ENCODE peak calls at places on chromosomes 2 and 18, in nine cellular contexts. Z is left lung; D is body of pancreas; F is effector memory CD4-positive, alpha-beta T cell; C is prostate gland; B is neural progenitor cell; H is breast epithelium; Q is GM23338; A is astrocyte. S is an unnamed sample.

GRCh38 chr2:128555433-128555832 is 236.8 kb upstream of the HS6ST1 start:
- DNase-seq in H (no peak), F (no peak), Z (no peak), C (no peak), Q (no peak), B (no peak), D (no peak), A (no peak), S (no peak)

GRCh38 chr2:161625314-161625919 is 1.2 kb downstream of the SLC4A10 start:
- DNase-seq in D (no peak), Q (peak), A (no peak), F (no peak), Z (no peak), C (no peak), B (peak), H (no peak), S (no peak)

GRCh38 chr18:12121175-12122095 is 27.8 kb downstream of the ANKRD62 start:
- DNase-seq in H (no peak), F (no peak), Z (no peak), C (no peak), B (peak), Q (peak), A (no peak), D (peak), S (no peak)

GRCh38 chr2:231688616-231689508 is 19.5 kb upstream of the PTMA start:
- DNase-seq in F (no peak), D (no peak), C (no peak), H (no peak), A (no peak), B (peak), Z (no peak), Q (no peak), S (no peak)

GRCh38 chr2:74922592-74923227 is 35.7 kb upstream of the POLE4 start:
- DNase-seq in B (no peak), F (no peak), D (no peak), H (no peak), Q (no peak), A (no peak), C (no peak), Z (no peak), S (no peak)

GRCh38 chr2:172861632-172862031 is 126.0 kb downstream of the RAPGEF4 start:
- DNase-seq in C (no peak), D (no peak), H (no peak), B (no peak), Z (no peak), A (no peak), Q (no peak), F (no peak), S (no peak)

GRCh38 chr18:44725300-44726096 is 44.8 kb downstream of the SETBP1 start:
- DNase-seq in D (peak), F (peak), B (no peak), Z (no peak), H (no peak), Q (no peak), A (peak), C (no peak), S (peak)

GRCh38 chr2:129737660-129738527 is 241.6 kb upstream of the RAB6C start:
- DNase-seq in Q (no peak), Z (no peak), C (no peak), D (no peak), F (no peak), H (no peak), A (no peak), B (no peak), S (no peak)

GRCh38 chr18:32333781-32334180 is 136.9 kb downstream of the GAREM1 start:
- DNase-seq in F (no peak), H (no peak), B (peak), A (no peak), Q (no peak), C (peak), D (peak), Z (no peak), S (no peak)

GRCh38 chr18:36633961-36634412 is 194.8 kb downstream of the TPGS2 start:
- DNase-seq in Q (peak), C (no peak), A (no peak), F (no peak), D (no peak), B (no peak), H (no peak), Z (no peak), S (peak)

GRCh38 chr2:179272406-179273192 is 8.0 kb upstream of the SESTD1 start:
- DNase-seq in B (peak), Q (no peak), Z (no peak), C (no peak), F (no peak), H (no peak), D (no peak), A (peak), S (no peak)

GRCh38 chr18:21444465-21445023 is 156.0 kb downstream of the ESCO1 start:
- DNase-seq in Q (peak), H (no peak), B (peak), F (no peak), A (peak), D (peak), Z (no peak), C (peak), S (peak)

GRCh38 chr2:173962583-173963110 is 2.5 kb downstream of the SP3 start:
- DNase-seq in F (no peak), A (no peak), Z (no peak), D (no peak), H (no peak), B (no peak), Q (no peak), C (no peak), S (no peak)

GRCh38 chr2:233252227-233252626 is 754 bp downstream of the ATG16L1 start:
- DNase-seq in B (peak), Z (no peak), C (no peak), F (no peak), H (no peak), Q (peak), A (no peak), D (no peak), S (no peak)

GRCh38 chr2:172753610-172754009 is 18.0 kb downstream of the RAPGEF4 start:
- DNase-seq in F (no peak), D (no peak), H (no peak), Q (no peak), B (no peak), Z (no peak), A (no peak), C (no peak), S (no peak)

GRCh38 chr18:22683786-22684185 is 249.3 kb upstream of the RBBP8 start:
- DNase-seq in D (no peak), Q (no peak), Z (no peak), F (no peak), B (no peak), A (no peak), H (no peak), C (no peak), S (no peak)

GRCh38 chr2:80499095-80499494 is 194.5 kb upstream of the LRRTM1 start:
- DNase-seq in C (no peak), Q (peak), A (peak), H (no peak), Z (no peak), D (peak), B (peak), F (no peak), S (peak)

GRCh38 chr18:76378526-76379215 is 116.4 kb downstream of the ZNF516 start:
- DNase-seq in B (no peak), Q (no peak), C (no peak), H (peak), D (no peak), A (no peak), F (no peak), Z (peak), S (no peak)

GRCh38 chr2:42072349-42073118 is 24.7 kb downstream of the PKDCC start:
- DNase-seq in H (no peak), Q (peak), F (no peak), Z (no peak), C (no peak), D (no peak), A (no peak), B (peak), S (no peak)

GRCh38 chr2:234701841-234702240 is 205.0 kb upstream of the ARL4C start:
- DNase-seq in B (no peak), D (no peak), F (no peak), Q (no peak), A (no peak), Z (no peak), H (no peak), C (no peak), S (no peak)

GRCh38 chr2:234699456-234699855 is 202.6 kb upstream of the ARL4C start:
- DNase-seq in A (no peak), Q (no peak), B (no peak), F (no peak), H (no peak), C (no peak), D (no peak), Z (no peak), S (no peak)

GRCh38 chr2:234703258-234703657 is 206.4 kb upstream of the ARL4C start:
- DNase-seq in D (no peak), Z (no peak), F (no peak), A (no peak), H (no peak), C (no peak), Q (no peak), B (no peak), S (no peak)

GRCh38 chr2:234702731-234703225 is 205.9 kb upstream of the ARL4C start:
- DNase-seq in A (no peak), C (no peak), Q (no peak), F (no peak), D (no peak), B (no peak), H (peak), Z (no peak), S (no peak)

DNA sequence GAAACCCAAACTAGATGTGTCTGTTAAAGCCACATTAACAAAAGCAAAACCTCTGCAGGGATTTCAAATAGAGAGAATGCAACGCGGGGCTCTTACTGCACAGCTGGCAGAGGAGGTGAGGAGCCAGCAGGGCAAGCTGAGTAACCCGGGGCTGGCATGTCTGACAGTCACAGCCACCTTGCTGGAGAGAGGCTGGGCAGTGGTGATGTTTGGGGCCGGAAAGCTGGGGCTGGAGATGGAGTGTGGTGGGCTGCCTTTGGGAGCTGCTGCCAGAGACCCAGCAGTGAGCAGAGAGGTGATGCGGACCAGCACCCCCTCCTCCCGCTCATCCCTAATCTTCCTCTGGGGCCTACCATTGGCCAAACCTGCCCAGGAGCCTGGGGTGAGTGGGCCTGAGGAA is 204.5 kb upstream of the ARL4C start:
- DNase-seq in A (no peak), Z (no peak), B (no peak), D (no peak), H (no peak), Q (no peak), C (no peak), F (no peak), S (no peak)
- H3K4me3 ChIP-seq in A (no peak), Z (no peak), B (no peak), D (no peak), H (no peak), Q (no peak), C (no peak), F (no peak), S (no peak)

DNA sequence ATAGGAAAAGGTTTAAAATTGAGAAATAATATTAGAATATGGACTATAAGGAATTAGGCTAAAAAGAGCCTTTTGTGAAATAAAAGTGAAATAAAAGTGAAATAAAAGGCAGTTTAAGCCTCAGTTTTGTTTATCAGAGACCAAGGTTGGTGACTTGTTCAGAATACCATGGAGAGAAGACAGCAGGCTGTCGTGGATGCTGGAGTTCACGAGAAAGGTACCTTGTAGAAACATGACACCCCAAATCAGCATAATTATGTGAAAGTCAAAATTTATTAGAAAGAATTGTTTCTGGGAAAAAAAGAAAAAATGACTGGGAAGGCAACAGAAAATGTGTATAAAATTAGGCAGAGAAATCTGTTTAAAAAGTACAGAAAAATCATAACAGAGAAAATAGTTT is 46.5 kb upstream of the SPAG16 start:
- DNase-seq in D (no peak), Z (no peak), A (no peak), Q (no peak), F (no peak), H (no peak), B (no peak), C (no peak), S (no peak)
- H3K4me3 ChIP-seq in D (no peak), Z (no peak), A (no peak), Q (no peak), F (no peak), H (no peak), B (no peak), C (no peak), S (peak)

DNA sequence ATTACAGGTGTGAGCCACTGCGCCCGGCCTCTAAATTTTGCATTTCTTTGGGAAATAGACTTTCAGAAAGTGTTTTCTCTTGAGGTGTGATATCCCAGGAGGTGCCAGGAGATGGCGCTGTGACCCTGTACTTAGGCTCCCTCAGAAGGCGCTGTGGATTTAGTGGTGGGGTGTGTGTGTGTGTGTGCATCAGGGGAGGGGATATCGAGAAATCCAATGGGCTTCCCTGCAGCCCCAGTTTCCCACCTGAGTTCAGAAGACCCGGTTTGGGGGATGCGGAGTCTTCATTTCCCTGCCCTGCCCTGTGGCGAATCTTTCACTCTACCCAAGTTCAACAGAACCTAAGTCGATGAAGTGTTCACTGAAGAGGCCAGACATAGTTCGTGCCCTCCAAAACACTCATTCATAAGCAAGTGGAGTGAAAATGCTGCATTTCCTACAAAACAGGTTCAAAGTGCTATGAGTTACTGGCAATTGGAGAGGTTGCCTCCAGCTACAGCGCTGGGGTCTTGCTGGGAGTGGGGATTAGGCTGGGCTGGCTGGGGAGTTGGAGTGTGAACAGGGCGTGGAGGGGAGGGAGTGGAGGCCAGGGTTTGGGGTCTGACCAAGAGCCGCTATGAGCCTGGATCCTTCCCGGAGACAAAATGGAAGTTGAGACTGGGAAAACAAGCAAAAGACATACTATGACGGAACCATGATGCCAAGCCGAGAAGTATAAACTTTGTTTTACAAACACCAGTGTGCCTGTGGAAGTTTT is 6.5 kb upstream of the WNT6 start:
- DNase-seq in D (peak), Q (peak), Z (no peak), H (peak), A (peak), F (peak), C (peak), B (peak), S (peak)
- H3K4me3 ChIP-seq in D (no peak), Q (peak), Z (no peak), H (no peak), A (no peak), F (no peak), C (no peak), B (no peak), S (no peak)

GRCh38 chr2:219423656-219424378 is 5.6 kb downstream of the DES start:
- DNase-seq in A (no peak), D (no peak), H (no peak), C (no peak), Q (no peak), Z (no peak), F (no peak), B (no peak), S (no peak)
- H3K4me3 ChIP-seq in A (no peak), D (no peak), H (no peak), C (peak), Q (no peak), Z (no peak), F (no peak), B (no peak), S (no peak)

GRCh38 chr2:169010180-169010579 is 20.9 kb downstream of the ABCB11 start:
- DNase-seq in Q (no peak), B (no peak), C (no peak), H (no peak), F (no peak), A (no peak), Z (no peak), D (no peak), S (no peak)
- H3K4me3 ChIP-seq in Q (no peak), B (no peak), C (no peak), H (no peak), F (no peak), A (no peak), Z (no peak), D (no peak), S (no peak)

GRCh38 chr2:98027955-98028593 is 32.3 kb upstream of the TMEM131 start:
- DNase-seq in Q (no peak), C (no peak), F (no peak), A (peak), Z (no peak), D (no peak), H (no peak), B (peak), S (no peak)
- H3K4me3 ChIP-seq in Q (no peak), C (no peak), F (no peak), A (no peak), Z (no peak), D (no peak), H (no peak), B (no peak), S (no peak)

GRCh38 chr2:119694470-119694993 is 15.5 kb downstream of the TMEM177 start:
- DNase-seq in H (no peak), B (no peak), Z (no peak), Q (no peak), D (no peak), A (no peak), C (no peak), F (no peak), S (no peak)
- H3K4me3 ChIP-seq in H (no peak), B (no peak), Z (no peak), Q (no peak), D (no peak), A (peak), C (no peak), F (peak), S (peak)